ENCODE peak calls at places on chromosome 5, in five cellular contexts. K is H1, R is A549, O is IMR-90, A is HepG2. X is an unnamed sample.

GRCh38 chr5:26034813-26035212 is 1003.6 kb downstream of the CDH9 start:
- DNase-seq in K (no peak), R (no peak), O (no peak), A (no peak), X (no peak)

GRCh38 chr5:55524816-55525215 is 9.9 kb downstream of the PLPP1 start:
- DNase-seq in K (no peak), R (no peak), O (no peak), A (no peak), X (no peak)

GRCh38 chr5:170216262-170216864 is 16.4 kb upstream of the C5orf58 start:
- DNase-seq in K (no peak), R (peak), O (peak), A (peak), X (peak)

GRCh38 chr5:38879091-38879460 is 33.3 kb downstream of the OSMR start:
- DNase-seq in K (no peak), R (no peak), O (no peak), A (no peak), X (no peak)

GRCh38 chr5:96088676-96089075 is 127.0 kb upstream of the ELL2 start:
- DNase-seq in K (no peak), R (no peak), O (no peak), A (no peak), X (no peak)

GRCh38 chr5:155260798-155261197 is 247.2 kb downstream of the KIF4B start:
- DNase-seq in K (peak), R (no peak), O (no peak), A (peak), X (no peak)

GRCh38 chr5:61817472-61818326 is 485.6 kb downstream of the ZSWIM6 start:
- DNase-seq in K (no peak), R (peak), O (peak), A (peak), X (no peak)

GRCh38 chr5:143217065-143217803 is 186.3 kb downstream of the NR3C1 start:
- DNase-seq in K (no peak), R (no peak), O (peak), A (peak), X (peak)

GRCh38 chr5:133552925-133553525 is 59.3 kb downstream of the FSTL4 start:
- DNase-seq in K (peak), R (peak), O (peak), A (peak), X (peak)

GRCh38 chr5:61306531-61307195 is 25.4 kb upstream of the ZSWIM6 start:
- DNase-seq in K (no peak), R (no peak), O (peak), A (no peak), X (no peak)

GRCh38 chr5:55530669-55531068 is 4.1 kb downstream of the PLPP1 start:
- DNase-seq in K (no peak), R (no peak), O (no peak), A (no peak), X (no peak)

GRCh38 chr5:135386096-135386495 is 12.9 kb downstream of the MACROH2A1 start:
- DNase-seq in K (no peak), R (no peak), O (peak), A (no peak), X (no peak)

GRCh38 chr5:57493034-57493433 is 10.4 kb upstream of the ACTBL2 start:
- DNase-seq in K (no peak), R (no peak), O (no peak), A (no peak), X (no peak)

GRCh38 chr5:176812269-176813259 is 2.2 kb downstream of the UNC5A start:
- DNase-seq in K (no peak), R (peak), O (no peak), A (peak), X (peak)

GRCh38 chr5:76608833-76609232 is 14.4 kb downstream of the F2RL2 start:
- DNase-seq in K (no peak), R (no peak), O (peak), A (no peak), X (peak)

GRCh38 chr5:53031695-53032096 is 42.5 kb downstream of the ITGA2 start:
- DNase-seq in K (no peak), R (peak), O (peak), A (peak), X (no peak)
- TF ChIP-seq MAFK in K (no peak), R (no peak), O (no peak), A (no peak), X (no peak)

GRCh38 chr5:6676702-6677101 is 36.5 kb upstream of the TENT4A start:
- DNase-seq in K (no peak), R (no peak), O (peak), A (no peak), X (no peak)
- TF ChIP-seq MAFK in K (no peak), R (no peak), O (no peak), A (no peak), X (no peak)

DNA sequence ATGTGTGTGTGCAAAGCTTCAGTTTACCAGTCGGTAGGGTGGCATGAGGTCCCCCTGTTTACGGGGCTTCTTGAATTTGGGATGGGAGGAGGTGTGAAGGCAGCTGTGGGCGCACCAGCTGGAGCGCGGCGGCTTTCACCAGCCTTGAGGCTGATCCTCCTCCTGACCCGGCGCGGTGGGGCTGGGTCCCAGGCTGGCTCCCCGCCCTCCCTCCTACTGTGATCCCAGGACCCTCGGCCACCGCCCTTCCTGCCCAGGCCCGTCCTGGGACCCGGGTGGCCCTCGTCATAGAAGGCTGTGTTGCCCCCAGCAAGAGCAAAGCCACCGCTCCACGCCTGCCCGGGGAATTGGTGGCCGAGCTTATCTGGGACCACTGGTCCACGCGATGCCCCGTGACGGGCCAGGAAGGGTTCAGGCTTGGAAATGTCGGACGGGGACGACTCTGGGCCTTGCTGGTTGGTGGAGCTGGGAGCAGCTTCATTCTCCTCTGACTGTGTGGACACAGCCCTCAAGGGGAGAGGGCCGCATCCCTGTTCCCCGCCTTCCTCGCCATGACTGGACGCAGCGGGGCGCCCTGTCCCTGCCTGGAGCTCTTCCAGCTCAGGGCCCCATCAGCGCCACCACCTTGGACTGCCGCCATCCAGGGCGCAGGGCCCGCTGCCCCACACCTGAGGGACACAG is 271.1 kb upstream of the IRX1 start:
- DNase-seq in K (no peak), R (no peak), O (no peak), A (no peak), X (no peak)
- TF ChIP-seq MAFK in K (no peak), R (no peak), O (no peak), A (no peak), X (no peak)

GRCh38 chr5:81207009-81207408 is 26.1 kb upstream of the CKMT2 start:
- DNase-seq in K (no peak), R (peak), O (peak), A (no peak), X (peak)
- TF ChIP-seq MAFK in K (no peak), R (no peak), O (no peak), A (no peak), X (no peak)

DNA sequence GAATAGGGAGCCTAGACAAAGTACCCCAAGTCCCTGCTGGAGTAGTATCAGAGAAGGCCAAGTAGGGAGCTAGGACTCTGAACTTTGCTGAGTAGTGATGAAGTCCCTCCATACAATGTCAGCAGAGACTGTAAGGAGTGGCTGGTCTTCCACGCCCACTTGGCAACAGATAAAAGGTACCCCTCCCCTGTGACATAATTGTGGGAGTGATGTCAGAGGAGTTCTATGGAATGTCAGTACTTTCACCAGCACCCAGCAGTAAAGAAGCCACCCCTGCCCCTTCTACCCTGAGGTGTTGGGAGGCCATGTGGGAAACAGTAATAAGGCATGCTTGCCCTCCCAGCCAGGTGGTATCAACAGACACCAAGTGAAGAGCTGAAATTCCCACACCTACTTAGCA is 143.9 kb downstream of the SLIT3 start:
- DNase-seq in K (no peak), R (no peak), O (no peak), A (no peak), X (no peak)
- TF ChIP-seq MAFK in K (no peak), R (peak), O (no peak), A (no peak), X (no peak)

GRCh38 chr5:179223961-179224360 is 121.3 kb downstream of the ADAMTS2 start:
- DNase-seq in K (no peak), R (no peak), O (no peak), A (no peak), X (no peak)
- TF ChIP-seq MAFK in K (no peak), R (no peak), O (no peak), A (no peak), X (no peak)

DNA sequence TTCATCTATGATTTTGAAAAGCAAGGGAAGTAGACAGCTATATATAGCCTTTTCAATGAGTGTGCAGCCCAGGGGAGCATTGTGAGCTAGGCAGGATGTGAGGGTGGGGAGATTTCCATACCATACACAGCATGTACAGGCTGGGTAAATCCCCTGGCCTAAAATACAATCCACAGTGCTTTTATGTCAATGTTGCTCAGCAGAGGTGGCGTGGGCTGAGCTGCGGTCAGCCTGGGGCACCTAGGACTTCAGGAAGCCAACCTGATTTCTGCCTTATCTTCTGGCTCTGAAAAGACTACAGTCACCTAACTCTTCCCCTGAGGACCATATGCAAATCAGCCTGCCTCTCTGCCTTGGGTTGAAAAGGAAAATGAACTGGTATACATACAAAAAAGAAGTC is 6.3 kb upstream of the GARIN3 start:
- DNase-seq in K (no peak), R (no peak), O (no peak), A (no peak), X (no peak)
- TF ChIP-seq MAFK in K (no peak), R (no peak), O (no peak), A (no peak), X (no peak)

DNA sequence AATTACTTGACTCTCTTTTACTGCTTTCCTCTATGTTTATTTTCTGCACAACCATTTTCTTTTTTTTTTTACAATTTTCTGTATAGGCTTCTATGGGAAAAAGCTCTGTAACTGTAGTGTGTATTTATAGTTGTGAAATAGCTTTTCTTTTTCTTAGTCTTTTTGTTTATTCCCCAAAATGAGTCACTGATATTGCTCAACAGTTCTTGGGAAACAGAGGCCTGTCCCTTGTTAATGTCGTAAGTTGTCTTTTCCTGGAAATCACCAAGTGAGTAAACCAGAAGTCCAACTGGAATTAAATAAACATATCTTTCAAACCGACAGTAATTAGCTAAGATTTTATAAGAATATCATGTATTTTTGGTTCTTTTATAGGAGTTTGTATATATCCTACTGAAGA is 325.1 kb upstream of the PRR16 start:
- DNase-seq in K (no peak), R (peak), O (peak), A (peak), X (no peak)
- TF ChIP-seq MAFK in K (no peak), R (no peak), O (no peak), A (no peak), X (no peak)